ENCODE peak calls at places on chromosome 17, in eight cellular contexts. E, A, J, O, G, Y, S and M are unnamed samples.

GRCh38 chr17:65163990-65164495 is 26.9 kb downstream of the RGS9 start:
- DNase-seq in G (peak; percentile 22), J (no peak), O (no peak), Y (peak; percentile 57), S (no peak), A (no peak), E (no peak), M (no peak)

GRCh38 chr17:72852267-72852945 is 240.1 kb downstream of the SLC39A11 start:
- DNase-seq in J (no peak), G (no peak), Y (no peak), S (no peak), A (no peak), E (no peak), O (no peak), M (no peak)

GRCh38 chr17:31369266-31369665 is 22.2 kb upstream of the RAB11FIP4 start:
- DNase-seq in A (no peak), S (no peak), E (no peak), Y (no peak), G (no peak), O (no peak), J (no peak), M (no peak)

GRCh38 chr17:34756670-34757021 is 177.3 kb downstream of the TMEM132E start:
- DNase-seq in A (no peak), J (no peak), E (no peak), Y (no peak), O (no peak), S (no peak), G (no peak), M (no peak)

GRCh38 chr17:80146121-80147034 is 550 bp downstream of the EIF4A3 start:
- DNase-seq in E (no peak), O (no peak), S (no peak), J (no peak), Y (no peak), A (peak; percentile 64), G (no peak), M (no peak)

GRCh38 chr17:81513669-81514484 is 1.3 kb upstream of the ACTG1 start:
- DNase-seq in A (peak; percentile 82), G (peak; percentile 91), E (peak; percentile 75), O (no peak), Y (peak; percentile 62), S (peak; percentile 47), J (peak; percentile 83), M (peak; percentile 53)

GRCh38 chr17:41540921-41541625 is 13.0 kb upstream of the KRT19 start:
- DNase-seq in E (no peak), J (no peak), G (peak; percentile 45), S (no peak), Y (no peak), A (no peak), O (no peak), M (no peak)

GRCh38 chr17:48642059-48642842 is 16.1 kb upstream of the HOXB9 start:
- DNase-seq in G (peak; percentile 79), A (no peak), S (no peak), J (no peak), E (no peak), O (no peak), Y (peak; percentile 55), M (no peak)

GRCh38 chr17:50659220-50659619 is 24.5 kb downstream of the ABCC3 start:
- DNase-seq in E (no peak), G (peak; percentile 22), A (peak; percentile 23), S (no peak), O (no peak), Y (no peak), J (no peak), M (no peak)

GRCh38 chr17:731943-732787 is at the start of gene TLCD3A:
- DNase-seq in Y (peak; percentile 82), A (peak; percentile 90), J (peak; percentile 83), E (no peak), G (peak; percentile 91), O (peak; percentile 41), S (peak; percentile 41), M (peak; percentile 75)
- H3K4me1 ChIP-seq in Y (peaks cover 14% of the 10 kb centered on the region), A (peaks cover 13% of the 10 kb centered on the region), J (peaks cover 20% of the 10 kb centered on the region), E (no peaks in the 10 kb centered on the region), G (no peaks in the 10 kb centered on the region), O (peaks cover 9% of the 10 kb centered on the region), S (peaks cover 13% of the 10 kb centered on the region), M (peaks cover 4% of the 10 kb centered on the region)

DNA sequence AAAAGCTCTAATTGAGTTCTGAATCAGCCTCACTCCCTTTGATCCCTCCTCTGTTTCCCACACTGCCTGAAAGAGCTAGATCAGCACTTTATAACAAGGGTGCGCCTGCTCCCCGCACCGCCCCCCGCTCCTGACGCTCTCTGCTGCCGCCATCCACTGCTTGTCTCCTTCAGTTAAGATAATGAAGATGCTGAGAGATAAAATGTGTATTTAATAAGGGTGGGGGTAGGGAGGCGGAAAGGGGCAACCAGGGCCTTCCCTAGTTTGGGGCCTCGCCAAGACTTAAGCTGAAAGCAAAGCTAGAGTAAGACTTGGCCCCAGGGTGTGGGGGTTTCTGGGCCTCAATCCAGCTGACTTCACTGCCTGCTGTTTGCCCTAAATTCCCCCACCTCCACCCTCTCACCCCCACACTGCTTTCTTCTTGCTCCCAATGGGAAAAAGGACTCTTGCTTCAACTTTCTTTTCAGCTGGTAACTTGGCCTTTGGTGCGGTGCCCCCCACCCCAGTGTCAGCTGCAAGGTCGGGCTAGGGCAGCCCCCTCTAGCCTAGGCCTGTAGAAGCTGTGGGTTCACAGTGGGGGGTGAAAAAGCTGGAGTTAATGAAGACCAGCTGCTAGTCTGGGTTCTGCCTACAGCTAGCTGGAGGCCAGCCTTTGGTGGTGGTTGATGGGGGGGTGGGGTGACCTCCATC is 1.8 kb upstream of the RARA start:
- DNase-seq in O (no peak), A (no peak), J (no peak), S (no peak), Y (no peak), G (no peak), E (no peak), M (no peak)
- H3K27ac ChIP-seq in O (no peak overlapping the region), A (no peak overlapping the region), J (peak overlapping the region; percentile 76), S (peak overlapping the region; percentile 45), Y (peak overlapping the region; percentile 95), G (no peak overlapping the region), E (peak overlapping the region; percentile 88), M (peak overlapping the region; percentile 58)

GRCh38 chr17:8397636-8398035 is at the start of gene RNF222:
- DNase-seq in S (no peak), G (no peak), Y (no peak), E (peak; percentile 78), A (no peak), J (no peak), O (no peak), M (no peak)
- H3K4me1 ChIP-seq in S (no peaks in the 10 kb centered on the region), G (no peaks in the 10 kb centered on the region), Y (no peaks in the 10 kb centered on the region), E (no peaks in the 10 kb centered on the region), A (no peaks in the 10 kb centered on the region), J (no peaks in the 10 kb centered on the region), O (peaks cover 14% of the 10 kb centered on the region), M (no peaks in the 10 kb centered on the region)

GRCh38 chr17:16453493-16453851 is 38.1 kb downstream of the TRPV2 start:
- DNase-seq in J (no peak), S (no peak), Y (no peak), G (no peak), O (no peak), A (no peak), E (no peak), M (no peak)
- H3K27ac ChIP-seq in J (no peak overlapping the region), S (no peak overlapping the region), Y (no peak overlapping the region), G (no peak overlapping the region), O (no peak overlapping the region), A (no peak overlapping the region), E (no peak overlapping the region), M (no peak overlapping the region)

GRCh38 chr17:44117351-44117750 is 6.1 kb downstream of the HDAC5 start:
- DNase-seq in J (no peak), E (no peak), Y (no peak), S (no peak), O (no peak), A (no peak), G (no peak), M (no peak)
- H3K4me1 ChIP-seq in J (peaks cover 62% of the 10 kb centered on the region), E (peaks cover 14% of the 10 kb centered on the region), Y (peaks cover 19% of the 10 kb centered on the region), S (peaks cover 35% of the 10 kb centered on the region), O (peaks cover 12% of the 10 kb centered on the region), A (peaks cover 2% of the 10 kb centered on the region), G (peaks cover 2% of the 10 kb centered on the region), M (peaks cover 2% of the 10 kb centered on the region)

GRCh38 chr17:57943645-57944044 is 11.6 kb downstream of the CUEDC1 start:
- DNase-seq in A (no peak), E (no peak), S (no peak), J (no peak), Y (no peak), G (no peak), O (no peak), M (no peak)
- H3K27ac ChIP-seq in A (no peak overlapping the region), E (no peak overlapping the region), S (no peak overlapping the region), J (no peak overlapping the region), Y (peak overlapping the region; percentile 78), G (no peak overlapping the region), O (no peak overlapping the region), M (no peak overlapping the region)